ENCODE peak calls at places on chromosomes 3 and 15, in six cellular contexts. I is left lung; L is activated CD8-positive, alpha-beta memory T cell treated with anti-CD3 and anti-CD28 coated beads for 24 hours; N is GM13976; F is anterior cingulate cortex; K is sciatic nerve. U is an unnamed sample.

GRCh38 chr3:194364652-194365434 is 4.7 kb downstream of the LRRC15 start:
- DNase-seq in F (no peak), I (no peak), L (no peak), K (no peak), N (no peak), U (no peak)

GRCh38 chr3:132626955-132627354 is 29.9 kb downstream of the ACKR4 start:
- DNase-seq in I (no peak), K (no peak), L (no peak), N (no peak), F (no peak), U (no peak)

GRCh38 chr3:52446631-52447511 is 2.0 kb upstream of the SEMA3G start:
- DNase-seq in L (peak; percentile 91), I (peak; percentile 74), K (no peak), N (peak; percentile 84), F (peak; percentile 63), U (peak; percentile 36)

GRCh38 chr3:108006077-108006675 is 84.7 kb downstream of the CD47 start:
- DNase-seq in I (peak; percentile 47), K (no peak), N (no peak), F (no peak), L (no peak), U (no peak)

GRCh38 chr3:86702381-86702958 is 288.5 kb downstream of the VGLL3 start:
- DNase-seq in K (no peak), I (no peak), L (no peak), N (no peak), F (no peak), U (no peak)

GRCh38 chr15:36579792-36580431 is 486 bp downstream of the CDIN1 start:
- DNase-seq in N (peak; percentile 45), L (no peak), F (peak; percentile 44), K (no peak), I (no peak), U (no peak)

GRCh38 chr3:149120051-149120972 is 9.1 kb upstream of the HPS3 start:
- DNase-seq in L (no peak), F (no peak), K (no peak), I (no peak), N (peak; percentile 75), U (peak; percentile 42)

GRCh38 chr15:81485806-81486205 is 111.8 kb upstream of the TMC3 start:
- DNase-seq in I (no peak), N (no peak), K (no peak), L (no peak), F (no peak), U (no peak)

GRCh38 chr3:33063651-33064051 is 33.3 kb downstream of the GLB1 start:
- DNase-seq in N (no peak), K (no peak), F (no peak), L (peak; percentile 80), I (no peak), U (no peak)

GRCh38 chr15:48090115-48090514 is 30.7 kb upstream of the SLC24A5 start:
- DNase-seq in L (no peak), F (no peak), N (no peak), I (no peak), K (no peak), U (no peak)

GRCh38 chr3:115359507-115359906 is 212.4 kb upstream of the ZBTB20 start:
- DNase-seq in F (no peak), N (peak; percentile 8), K (no peak), I (no peak), L (no peak), U (peak; percentile 13)

GRCh38 chr15:31328999-31329639 is 2.5 kb downstream of the KLF13 start:
- DNase-seq in K (no peak), N (peak; percentile 59), F (no peak), L (no peak), I (no peak), U (peak; percentile 56)